ENCODE peak calls at places on chromosomes 2 and 18, in nine cellular contexts. E is SK-N-SH, F is HepG2, O is HCT116, W is stomach, X is breast epithelium, P is suprapubic skin, K is K562, J is H1. Q is an unnamed sample. For H3K4me1, the result is how much of the 10 kb centered on the place peaks cover.

GRCh38 chr18:21194871-21195771 is 46.9 kb upstream of the GREB1L start:
- DNase-seq in E (peak), F (peak), O (peak), W (no peak), X (no peak), P (no peak), K (peak), J (no peak), Q (no peak)

GRCh38 chr2:212181646-212182045 is 357.0 kb downstream of the ERBB4 start:
- DNase-seq in E (no peak), F (no peak), O (no peak), W (no peak), X (no peak), P (no peak), K (no peak), J (no peak), Q (no peak)

GRCh38 chr2:135945521-135945920 is 39.9 kb downstream of the DARS1 start:
- DNase-seq in E (no peak), F (no peak), O (no peak), W (no peak), X (no peak), P (no peak), K (no peak), J (no peak), Q (no peak)

GRCh38 chr2:36371070-36371962 is 15.7 kb downstream of the CRIM1 start:
- DNase-seq in E (no peak), F (peak), O (no peak), W (no peak), X (no peak), P (no peak), K (no peak), J (no peak), Q (no peak)

GRCh38 chr2:148552675-148553331 is 91.7 kb upstream of the EPC2 start:
- DNase-seq in E (no peak), F (no peak), O (no peak), W (no peak), X (no peak), P (no peak), K (no peak), J (no peak), Q (no peak)

GRCh38 chr2:11124760-11125068 is 30.6 kb upstream of the SLC66A3 start:
- DNase-seq in E (no peak), F (no peak), O (no peak), W (no peak), X (no peak), P (no peak), K (no peak), J (no peak), Q (peak)

GRCh38 chr2:234998404-234999211 is 46.8 kb downstream of the SH3BP4 start:
- DNase-seq in E (no peak), F (peak), O (no peak), W (peak), X (no peak), P (no peak), K (no peak), J (no peak), Q (no peak)

GRCh38 chr18:49728542-49728941 is 84.8 kb downstream of the ACAA2 start:
- DNase-seq in E (peak), F (peak), O (peak), W (peak), X (no peak), P (no peak), K (peak), J (peak), Q (no peak)

GRCh38 chr2:118124293-118124891 is 36.1 kb downstream of the INSIG2 start:
- DNase-seq in E (no peak), F (no peak), O (no peak), W (no peak), X (no peak), P (no peak), K (no peak), J (no peak), Q (no peak)

GRCh38 chr18:47996091-47996541 is 65.7 kb upstream of the SMAD2 start:
- DNase-seq in E (peak), F (no peak), O (no peak), W (no peak), X (no peak), P (no peak), K (no peak), J (no peak), Q (no peak)

GRCh38 chr2:8573942-8574195 is 108.0 kb upstream of the ID2 start:
- DNase-seq in E (no peak), F (peak), O (no peak), W (no peak), X (no peak), P (peak), K (no peak), J (no peak), Q (no peak)

GRCh38 chr2:6421888-6422287 is 443.8 kb downstream of the CMPK2 start:
- DNase-seq in E (no peak), F (no peak), O (no peak), W (no peak), X (no peak), P (no peak), K (no peak), J (no peak), Q (no peak)

GRCh38 chr18:75582406-75582821 is 154.9 kb upstream of the SMIM21 start:
- DNase-seq in E (no peak), F (no peak), O (no peak), W (no peak), X (no peak), P (no peak), K (no peak), J (no peak), Q (no peak)

GRCh38 chr18:9449580-9449979 is 25.7 kb upstream of the RALBP1 start:
- DNase-seq in E (no peak), F (no peak), O (no peak), W (no peak), X (no peak), P (no peak), K (no peak), J (no peak), Q (no peak)

DNA sequence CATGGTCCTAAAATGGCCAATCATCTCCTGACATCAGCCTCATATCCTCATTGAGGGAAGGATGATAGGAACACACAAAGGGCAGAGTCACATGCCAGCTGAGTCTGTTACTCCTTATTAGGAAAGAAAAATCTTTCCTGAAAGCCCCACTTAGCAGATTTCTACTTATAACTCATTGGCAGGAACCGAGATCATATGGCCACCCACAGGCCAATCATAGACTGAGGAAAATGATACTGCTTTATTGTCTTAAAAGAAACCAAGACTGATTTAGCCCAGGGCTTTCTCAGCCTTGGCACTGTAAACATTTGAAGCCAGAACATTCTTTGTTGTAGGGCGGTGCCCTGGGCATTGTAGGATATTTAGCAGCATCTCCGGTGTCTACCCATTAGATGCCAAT is 18.7 kb downstream of the GKN2 start:
- DNase-seq in E (no peak), F (no peak), O (no peak), W (no peak), X (no peak), P (no peak), K (no peak), J (no peak), Q (no peak)
- H3K4me1 ChIP-seq in E (under half), F (under half), O (under half), W (under half), X (under half), P (under half), K (under half), J (under half), Q (under half)

GRCh38 chr2:71358931-71359671 is 27.5 kb downstream of the ZNF638 start:
- DNase-seq in E (no peak), F (no peak), O (no peak), W (no peak), X (no peak), P (no peak), K (no peak), J (no peak), Q (no peak)

GRCh38 chr2:71347517-71347916 is 15.9 kb downstream of the ZNF638 start:
- DNase-seq in E (no peak), F (no peak), O (no peak), W (no peak), X (no peak), P (no peak), K (peak), J (no peak), Q (no peak)

GRCh38 chr2:71348302-71348701 is 16.7 kb downstream of the ZNF638 start:
- DNase-seq in E (no peak), F (peak), O (no peak), W (no peak), X (no peak), P (no peak), K (peak), J (no peak), Q (no peak)

DNA sequence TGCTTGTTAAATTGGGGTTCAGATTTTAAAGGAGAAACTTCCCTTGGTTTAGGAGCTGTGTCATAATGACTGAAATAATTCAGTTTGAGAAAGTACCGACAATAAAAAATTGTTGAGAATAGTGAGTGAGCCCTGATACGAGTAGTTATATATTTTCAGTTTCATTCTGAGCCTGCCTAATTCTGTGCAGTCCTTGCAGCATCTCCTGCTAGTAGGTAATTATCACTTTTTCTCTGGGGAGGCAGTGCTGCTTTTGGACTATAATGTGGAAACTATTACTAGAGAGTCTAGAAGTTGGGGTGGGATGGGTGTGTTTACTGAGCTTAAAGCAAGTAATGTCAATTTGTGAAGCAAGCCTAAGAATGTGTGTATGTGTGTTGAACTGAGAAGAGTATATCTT is 21.7 kb downstream of the ZNF638 start:
- DNase-seq in E (no peak), F (no peak), O (no peak), W (no peak), X (no peak), P (no peak), K (no peak), J (no peak), Q (no peak)
- TF ChIP-seq POLR2AphosphoS5 in E (no peak), F (no peak), O (no peak), W (no peak), X (no peak), P (no peak), K (no peak), J (no peak), Q (no peak)

DNA sequence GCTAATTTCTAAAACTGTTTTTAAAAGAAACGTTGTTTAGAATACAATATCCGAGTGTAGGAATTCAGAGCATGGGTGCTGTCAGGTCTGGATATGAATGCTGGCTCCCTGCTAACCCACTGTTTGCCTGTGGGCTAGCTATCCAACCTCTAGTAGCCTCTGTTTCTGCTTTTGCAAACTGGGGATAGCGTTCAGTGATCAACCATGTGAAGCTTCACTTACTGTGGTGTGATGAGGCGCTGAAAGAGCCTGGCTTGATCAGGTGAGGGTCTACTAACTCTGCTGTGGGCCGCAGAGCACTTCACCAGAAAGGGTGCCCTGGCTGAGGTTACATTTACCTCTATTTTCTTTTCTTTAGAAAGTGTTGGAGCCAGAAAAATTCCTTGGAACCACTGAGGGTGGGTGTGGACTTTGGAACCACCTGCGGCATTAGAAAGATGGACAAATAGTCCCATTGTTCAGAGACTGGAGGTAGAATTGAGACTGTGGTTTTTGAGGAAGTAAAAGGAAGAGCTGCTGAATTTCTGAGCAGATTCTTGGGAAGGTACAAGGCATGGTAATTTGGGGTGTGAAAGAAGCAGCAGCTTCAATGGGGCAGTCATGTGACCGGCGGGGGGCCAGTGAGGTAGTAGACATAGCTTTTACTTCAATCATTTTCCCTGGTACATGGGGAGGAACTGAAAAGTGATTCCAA is 96.3 kb upstream of the CD302 start:
- DNase-seq in E (no peak), F (no peak), O (no peak), W (no peak), X (peak), P (no peak), K (no peak), J (no peak), Q (no peak)
- H3K4me1 ChIP-seq in E (under half), F (under half), O (under half), W (under half), X (under half), P (under half), K (under half), J (under half), Q (under half)

GRCh38 chr2:19045151-19045550 is 313.3 kb downstream of the OSR1 start:
- DNase-seq in E (no peak), F (no peak), O (no peak), W (no peak), X (no peak), P (no peak), K (no peak), J (no peak), Q (no peak)

GRCh38 chr2:19038096-19039015 is 320.1 kb downstream of the OSR1 start:
- DNase-seq in E (no peak), F (no peak), O (no peak), W (no peak), X (no peak), P (no peak), K (no peak), J (no peak), Q (no peak)

GRCh38 chr2:19046986-19047780 is 311.2 kb downstream of the OSR1 start:
- DNase-seq in E (no peak), F (no peak), O (no peak), W (no peak), X (no peak), P (no peak), K (no peak), J (no peak), Q (no peak)

GRCh38 chr2:19043893-19044292 is 314.5 kb downstream of the OSR1 start:
- DNase-seq in E (no peak), F (no peak), O (no peak), W (peak), X (no peak), P (no peak), K (no peak), J (no peak), Q (no peak)

DNA sequence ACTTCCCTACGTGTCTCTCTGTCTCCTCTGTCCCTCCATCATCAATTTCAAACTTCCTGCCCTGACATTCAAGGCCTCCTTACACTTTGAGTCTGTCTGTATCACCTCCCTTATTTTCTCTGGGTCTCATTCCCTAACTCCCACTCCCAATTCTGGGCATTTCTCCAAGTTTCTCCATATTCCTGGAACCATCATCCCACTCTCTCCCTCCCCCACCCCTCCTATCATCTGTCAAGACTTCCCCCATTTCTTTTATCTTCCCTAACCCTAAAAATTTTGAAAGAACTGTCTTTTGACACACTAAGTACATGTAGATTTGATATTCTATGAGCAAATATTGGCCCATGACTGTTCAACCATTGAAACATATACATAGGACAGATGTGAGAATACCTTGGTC is 316.6 kb downstream of the OSR1 start:
- DNase-seq in E (no peak), F (no peak), O (no peak), W (no peak), X (no peak), P (no peak), K (no peak), J (no peak), Q (no peak)
- TF ChIP-seq POLR2AphosphoS5 in E (no peak), F (no peak), O (no peak), W (no peak), X (no peak), P (no peak), K (no peak), J (no peak), Q (no peak)

GRCh38 chr2:171319164-171319810 is 114.5 kb downstream of the METTL8 start:
- DNase-seq in E (no peak), F (no peak), O (no peak), W (no peak), X (no peak), P (no peak), K (no peak), J (no peak), Q (no peak)
- H3K4me1 ChIP-seq in E (under half), F (under half), O (under half), W (under half), X (under half), P (under half), K (under half), J (under half), Q (half or more)

Q was measured in spleen.